ENCODE peak calls at places on chromosome 3, in five cellular contexts. R is GM12878, T is A549, P is SK-N-SH, C is tibial nerve. D is an unnamed sample.

GRCh38 chr3:155417119-155417517 is 123.6 kb upstream of the STRIT1 start:
- DNase-seq in R (no peak), T (no peak), P (no peak), C (no peak), D (no peak)

GRCh38 chr3:105791919-105792786 is 76.7 kb downstream of the CBLB start:
- DNase-seq in R (no peak), T (peak), P (no peak), C (peak), D (peak)

GRCh38 chr3:11272913-11273574 is 847 bp downstream of the ATG7 start:
- DNase-seq in R (no peak), T (no peak), P (no peak), C (no peak), D (no peak)

GRCh38 chr3:69819283-69819682 is 80.0 kb downstream of the MITF start:
- DNase-seq in R (no peak), T (no peak), P (no peak), C (no peak), D (no peak)

GRCh38 chr3:14152233-14152962 is 26.0 kb downstream of the XPC start:
- DNase-seq in R (no peak), T (no peak), P (no peak), C (no peak), D (no peak)

GRCh38 chr3:14587733-14588360 is 47.7 kb upstream of the GRIP2 start:
- DNase-seq in R (no peak), T (peak), P (no peak), C (no peak), D (no peak)

GRCh38 chr3:151407928-151408327 is 23.4 kb upstream of the P2RY12 start:
- DNase-seq in R (no peak), T (no peak), P (no peak), C (no peak), D (no peak)

GRCh38 chr3:113615976-113616375 is 80.5 kb downstream of the USF3 start:
- DNase-seq in R (no peak), T (no peak), P (no peak), C (no peak), D (no peak)

GRCh38 chr3:196169836-196170240 is 41.4 kb downstream of the ZDHHC19 start:
- DNase-seq in R (no peak), T (no peak), P (no peak), C (no peak), D (no peak)

GRCh38 chr3:151085889-151086483 is 522 bp downstream of the MED12L start:
- DNase-seq in R (no peak), T (peak), P (peak), C (no peak), D (no peak)

GRCh38 chr3:186932281-186933181 is 2.2 kb downstream of the ST6GAL1 start:
- DNase-seq in R (no peak), T (no peak), P (no peak), C (no peak), D (no peak)

GRCh38 chr3:186849392-186849975 is 7.0 kb downstream of the ADIPOQ start:
- DNase-seq in R (peak), T (peak), P (peak), C (no peak), D (no peak)

GRCh38 chr3:16448691-16449090 is 64.8 kb downstream of the RFTN1 start:
- DNase-seq in R (no peak), T (peak), P (no peak), C (no peak), D (peak)

GRCh38 chr3:61650276-61650675 is 88.9 kb downstream of the PTPRG start:
- DNase-seq in R (no peak), T (no peak), P (no peak), C (peak), D (no peak)

GRCh38 chr3:100556656-100557310 is 52.6 kb upstream of the ADGRG7 start:
- DNase-seq in R (no peak), T (no peak), P (no peak), C (no peak), D (no peak)

GRCh38 chr3:140342668-140343067 is 335.2 kb upstream of the TRIM42 start:
- DNase-seq in R (no peak), T (no peak), P (no peak), C (no peak), D (no peak)

GRCh38 chr3:108031893-108032292 is 58.9 kb downstream of the CD47 start:
- DNase-seq in R (no peak), T (peak), P (no peak), C (no peak), D (no peak)

GRCh38 chr3:13772321-13772745 is 107.5 kb downstream of the WNT7A start:
- DNase-seq in R (no peak), T (no peak), P (no peak), C (no peak), D (peak)

GRCh38 chr3:65946438-65946837 is 92.3 kb downstream of the MAGI1 start:
- DNase-seq in R (no peak), T (no peak), P (no peak), C (no peak), D (no peak)

GRCh38 chr3:61114316-61114953 is 136.8 kb downstream of the FHIT start:
- DNase-seq in R (no peak), T (no peak), P (no peak), C (no peak), D (no peak)

GRCh38 chr3:117003501-117003900 is 293.9 kb downstream of the TUSC7 start:
- DNase-seq in R (no peak), T (no peak), P (no peak), C (no peak), D (no peak)

GRCh38 chr3:132788299-132788698 is 66.1 kb upstream of the NPHP3 start:
- DNase-seq in R (no peak), T (no peak), P (no peak), C (no peak), D (no peak)

GRCh38 chr3:126361211-126361610 is 4.0 kb upstream of the KLF15 start:
- DNase-seq in R (no peak), T (no peak), P (no peak), C (peak), D (no peak)

GRCh38 chr3:60669636-60670035 is 581.6 kb downstream of the FHIT start:
- DNase-seq in R (no peak), T (no peak), P (no peak), C (no peak), D (no peak)

GRCh38 chr3:32460031-32460749 is 42.5 kb downstream of the CMTM6 start:
- DNase-seq in R (no peak), T (no peak), P (no peak), C (no peak), D (no peak)

GRCh38 chr3:98901032-98901464 is 447 bp downstream of the DCBLD2 start:
- DNase-seq in R (no peak), T (peak), P (peak), C (peak), D (peak)

GRCh38 chr3:40573985-40574384 is 49.2 kb downstream of the ZNF621 start:
- DNase-seq in R (no peak), T (no peak), P (no peak), C (no peak), D (no peak)

DNA sequence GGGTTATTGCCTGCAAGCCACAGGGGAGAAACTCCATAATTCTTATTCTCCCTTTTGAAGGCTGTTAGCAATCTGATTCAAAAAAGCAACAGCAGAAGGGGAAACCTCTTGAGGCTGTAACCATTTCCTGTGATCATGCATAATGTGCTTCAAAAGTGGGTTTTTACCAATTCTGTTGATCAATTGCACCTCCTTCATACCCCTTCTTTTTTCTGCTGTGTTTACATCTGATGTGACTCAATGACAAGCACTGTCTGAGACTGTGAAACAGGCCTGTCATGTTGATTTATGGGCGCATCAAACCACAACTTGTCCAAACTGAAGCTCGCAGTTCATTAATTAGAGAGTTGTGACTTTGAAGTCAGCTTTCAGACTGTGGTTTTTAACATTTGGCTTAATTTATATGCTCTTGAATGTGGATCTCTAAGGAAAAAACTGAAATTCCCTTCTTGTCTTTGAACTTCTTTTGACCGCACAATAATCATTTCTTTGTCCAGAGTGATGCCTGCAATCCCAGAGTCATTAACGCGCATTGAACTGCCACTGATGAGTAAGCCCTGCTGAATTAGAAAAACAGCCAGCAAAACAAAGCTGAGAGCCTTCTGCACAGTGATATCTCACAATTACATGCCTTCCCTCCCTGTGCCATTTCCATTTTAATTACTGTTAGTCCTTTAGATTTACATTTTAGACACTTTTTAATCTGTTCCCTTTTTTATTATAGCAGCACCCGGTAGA is 532.8 kb downstream of the FOXP1 start:
- DNase-seq in R (no peak), T (no peak), P (no peak), C (no peak), D (no peak)
- TF ChIP-seq EP300 in R (no peak), T (no peak), P (no peak), C (no peak), D (no peak)

GRCh38 chr3:189860296-189860695 is 229.1 kb downstream of the TP63 start:
- DNase-seq in R (no peak), T (no peak), P (no peak), C (no peak), D (no peak)
- TF ChIP-seq EP300 in R (no peak), T (no peak), P (no peak), C (no peak), D (no peak)

GRCh38 chr3:78496458-78496857 is 1271.3 kb downstream of the ROBO1 start:
- DNase-seq in R (no peak), T (no peak), P (no peak), C (no peak), D (no peak)

GRCh38 chr3:78497025-78497424 is 1270.8 kb downstream of the ROBO1 start:
- DNase-seq in R (no peak), T (no peak), P (peak), C (no peak), D (no peak)

GRCh38 chr3:78497692-78498091 is 1270.1 kb downstream of the ROBO1 start:
- DNase-seq in R (no peak), T (no peak), P (peak), C (no peak), D (no peak)

GRCh38 chr3:78494831-78495230 is 1273.0 kb downstream of the ROBO1 start:
- DNase-seq in R (no peak), T (no peak), P (no peak), C (no peak), D (no peak)

DNA sequence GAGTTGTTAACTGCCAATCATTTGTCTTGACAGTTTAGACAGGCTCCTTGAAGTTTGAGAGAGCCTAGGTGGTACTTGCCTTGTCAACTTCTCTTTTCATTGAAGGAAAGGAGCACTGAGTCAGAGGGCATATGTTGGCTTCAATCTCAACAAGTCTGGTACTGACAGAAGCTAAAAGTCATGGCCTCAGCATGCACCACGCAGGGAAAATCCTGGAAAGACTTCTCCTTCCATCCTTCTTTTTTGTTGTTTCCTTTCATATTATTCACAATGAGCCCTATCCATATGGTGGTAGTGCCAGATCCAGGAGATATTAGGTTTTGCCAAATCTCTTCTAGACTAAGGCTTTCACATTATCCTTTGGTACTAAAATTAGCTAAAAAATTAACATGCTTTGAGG is 1272.5 kb downstream of the ROBO1 start:
- DNase-seq in R (no peak), T (no peak), P (no peak), C (no peak), D (no peak)
- TF ChIP-seq EP300 in R (no peak), T (no peak), P (no peak), C (no peak), D (no peak)

GRCh38 chr3:149086232-149086988 is at the start of gene HLTF:
- DNase-seq in R (peak), T (peak), P (peak), C (peak), D (peak)
- TF ChIP-seq EP300 in R (no peak), T (no peak), P (no peak), C (peak), D (no peak)

GRCh38 chr3:64343692-64344440 is 118.6 kb upstream of the PRICKLE2 start:
- DNase-seq in R (no peak), T (no peak), P (peak), C (no peak), D (no peak)

GRCh38 chr3:64345351-64345750 is 120.1 kb upstream of the PRICKLE2 start:
- DNase-seq in R (no peak), T (peak), P (peak), C (no peak), D (no peak)

GRCh38 chr3:64341355-64341754 is 116.1 kb upstream of the PRICKLE2 start:
- DNase-seq in R (no peak), T (no peak), P (no peak), C (no peak), D (no peak)

GRCh38 chr3:64342940-64343691 is 117.8 kb upstream of the PRICKLE2 start:
- DNase-seq in R (no peak), T (peak), P (peak), C (no peak), D (no peak)

DNA sequence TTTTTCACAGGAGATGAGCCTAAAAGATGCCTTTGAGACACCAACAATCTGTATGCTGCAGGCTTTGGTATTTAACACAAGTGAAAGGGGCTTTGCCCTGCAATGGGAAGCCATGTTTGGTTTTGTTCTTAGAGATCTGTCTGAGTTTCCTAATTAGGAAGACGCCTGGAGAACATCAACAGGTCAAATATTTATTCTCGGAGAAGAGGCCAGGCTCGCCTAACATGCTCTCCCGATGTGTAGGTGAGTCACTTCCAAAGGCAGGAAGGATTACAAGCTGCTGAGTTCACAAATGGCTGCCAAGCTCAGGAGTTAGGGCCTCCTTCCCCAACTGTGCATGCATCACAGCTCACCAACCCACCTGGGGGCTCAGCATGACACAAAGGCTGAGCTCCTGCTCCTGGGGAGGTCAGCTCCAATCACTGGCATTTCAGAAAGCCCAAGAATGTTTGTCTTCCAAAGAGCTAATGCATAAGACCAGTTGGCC is 119.5 kb upstream of the PRICKLE2 start:
- DNase-seq in R (no peak), T (peak), P (no peak), C (no peak), D (no peak)
- TF ChIP-seq EP300 in R (no peak), T (no peak), P (peak), C (no peak), D (no peak)

GRCh38 chr3:72280876-72281275 is 495.9 kb upstream of the PROK2 start:
- DNase-seq in R (no peak), T (no peak), P (no peak), C (no peak), D (no peak)
- TF ChIP-seq EP300 in R (no peak), T (no peak), P (no peak), C (no peak), D (no peak)

D was measured in stomach.